ENCODE peak calls at places on chromosomes 2 and 18, in nine cellular contexts. X, P, L, W, J, H, E, M and I are unnamed samples.

GRCh38 chr18:63138469-63139340 is 180.9 kb downstream of the BCL2 start:
- DNase-seq in X (no peak), P (no peak), L (no peak), W (peak; percentile 68), J (no peak), H (no peak), E (peak; percentile 60), M (no peak), I (no peak)

GRCh38 chr2:102106133-102106556 is 36.4 kb upstream of the IL1R1 start:
- DNase-seq in X (no peak), P (no peak), L (no peak), W (no peak), J (no peak), H (peak; percentile 65), E (no peak), M (no peak), I (no peak)

GRCh38 chr2:138493334-138493733 is 8.2 kb upstream of the SPOPL start:
- DNase-seq in X (no peak), P (no peak), L (no peak), W (no peak), J (no peak), H (no peak), E (no peak), M (no peak), I (no peak)

GRCh38 chr2:24635181-24635580 is 144.1 kb downstream of the NCOA1 start:
- DNase-seq in X (no peak), P (no peak), L (no peak), W (no peak), J (no peak), H (no peak), E (no peak), M (no peak), I (no peak)

GRCh38 chr2:58054264-58054663 is 7.7 kb downstream of the VRK2 start:
- DNase-seq in X (no peak), P (no peak), L (no peak), W (no peak), J (no peak), H (no peak), E (no peak), M (no peak), I (no peak)

GRCh38 chr2:70248810-70249438 is 496 bp upstream of the TIA1 start:
- DNase-seq in X (no peak), P (peak; percentile 95), L (no peak), W (peak; percentile 88), J (peak; percentile 94), H (peak; percentile 92), E (no peak), M (no peak), I (no peak)

GRCh38 chr18:59612461-59612860 is 84.8 kb downstream of the CCBE1 start:
- DNase-seq in X (no peak), P (no peak), L (no peak), W (no peak), J (no peak), H (no peak), E (no peak), M (no peak), I (no peak)

GRCh38 chr2:31127931-31128330 is 10.3 kb downstream of the GALNT14 start:
- DNase-seq in X (no peak), P (no peak), L (no peak), W (no peak), J (no peak), H (no peak), E (no peak), M (no peak), I (no peak)

GRCh38 chr2:233121856-233122255 is 61.7 kb downstream of the INPP5D start:
- DNase-seq in X (no peak), P (peak; percentile 19), L (peak; percentile 35), W (no peak), J (no peak), H (no peak), E (no peak), M (peak; percentile 9), I (no peak)

GRCh38 chr2:44178950-44179349 is 10.3 kb downstream of the PPM1B start:
- DNase-seq in X (no peak), P (no peak), L (no peak), W (no peak), J (no peak), H (no peak), E (no peak), M (no peak), I (no peak)

GRCh38 chr2:59654753-59655152 is 898.7 kb downstream of the BCL11A start:
- DNase-seq in X (no peak), P (no peak), L (no peak), W (no peak), J (no peak), H (peak; percentile 13), E (no peak), M (no peak), I (no peak)

GRCh38 chr18:79889569-79889968 is 61.9 kb downstream of the SLC66A2 start:
- DNase-seq in X (no peak), P (no peak), L (peak; percentile 1), W (no peak), J (no peak), H (no peak), E (no peak), M (no peak), I (no peak)
- H3K9me3 ChIP-seq in X (peaks cover 50% of the 10 kb centered on the region), P (no peaks in the 10 kb centered on the region), L (peaks cover 32% of the 10 kb centered on the region), W (no peaks in the 10 kb centered on the region), J (peaks cover 3% of the 10 kb centered on the region), H (no peaks in the 10 kb centered on the region), E (peaks cover 38% of the 10 kb centered on the region), M (no peaks in the 10 kb centered on the region), I (peaks cover 73% of the 10 kb centered on the region)

DNA sequence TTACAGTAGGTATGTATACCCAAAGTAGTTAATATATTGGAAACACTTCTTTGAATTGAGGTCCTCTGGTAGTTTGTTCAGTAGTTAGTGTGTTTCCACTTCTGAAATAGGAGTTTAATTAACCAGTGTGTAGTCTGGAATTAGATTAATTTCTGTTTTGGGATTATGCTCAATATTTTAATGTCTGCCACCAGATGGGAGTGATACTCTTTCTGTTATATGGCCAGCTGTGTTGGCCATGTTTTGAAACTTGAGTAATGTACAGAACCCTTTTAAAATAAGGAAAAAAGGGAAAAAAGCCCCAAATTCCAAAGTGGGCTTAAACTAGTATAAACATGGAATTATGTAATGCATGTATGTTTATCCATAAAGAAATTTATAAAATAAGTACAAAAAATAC is 147.7 kb downstream of the CTNNA2 start:
- DNase-seq in X (peak; percentile 3), P (no peak), L (no peak), W (no peak), J (no peak), H (no peak), E (no peak), M (no peak), I (no peak)
- H3K9me3 ChIP-seq in X (no peaks in the 10 kb centered on the region), P (no peaks in the 10 kb centered on the region), L (no peaks in the 10 kb centered on the region), W (peaks cover 7% of the 10 kb centered on the region), J (no peaks in the 10 kb centered on the region), H (no peaks in the 10 kb centered on the region), E (no peaks in the 10 kb centered on the region), M (no peaks in the 10 kb centered on the region), I (no peaks in the 10 kb centered on the region)

GRCh38 chr2:108399479-108399878 is 21.7 kb downstream of the SULT1C4 start:
- DNase-seq in X (no peak), P (no peak), L (no peak), W (no peak), J (no peak), H (no peak), E (no peak), M (no peak), I (no peak)

GRCh38 chr2:108393197-108393596 is 15.4 kb downstream of the SULT1C4 start:
- DNase-seq in X (no peak), P (no peak), L (no peak), W (no peak), J (no peak), H (no peak), E (no peak), M (no peak), I (no peak)

GRCh38 chr2:108392029-108392428 is 14.3 kb downstream of the SULT1C4 start:
- DNase-seq in X (no peak), P (no peak), L (no peak), W (no peak), J (no peak), H (no peak), E (no peak), M (no peak), I (no peak)

GRCh38 chr2:108396845-108397244 is 19.1 kb downstream of the SULT1C4 start:
- DNase-seq in X (no peak), P (no peak), L (no peak), W (peak; percentile 13), J (no peak), H (no peak), E (no peak), M (no peak), I (no peak)

GRCh38 chr2:108395155-108395554 is 17.4 kb downstream of the SULT1C4 start:
- DNase-seq in X (no peak), P (no peak), L (no peak), W (no peak), J (no peak), H (no peak), E (no peak), M (no peak), I (no peak)
- H3K9me3 ChIP-seq in X (peaks cover 18% of the 10 kb centered on the region), P (peaks cover 7% of the 10 kb centered on the region), L (peaks cover 21% of the 10 kb centered on the region), W (no peaks in the 10 kb centered on the region), J (peaks cover 12% of the 10 kb centered on the region), H (no peaks in the 10 kb centered on the region), E (peaks cover 17% of the 10 kb centered on the region), M (no peaks in the 10 kb centered on the region), I (peaks cover 55% of the 10 kb centered on the region)

GRCh38 chr2:176155341-176156044 is 1.6 kb upstream of the HOXD3 start:
- DNase-seq in X (no peak), P (no peak), L (no peak), W (no peak), J (no peak), H (no peak), E (no peak), M (no peak), I (no peak)
- H3K9me3 ChIP-seq in X (peaks cover 14% of the 10 kb centered on the region), P (no peaks in the 10 kb centered on the region), L (no peaks in the 10 kb centered on the region), W (no peaks in the 10 kb centered on the region), J (no peaks in the 10 kb centered on the region), H (no peaks in the 10 kb centered on the region), E (no peaks in the 10 kb centered on the region), M (no peaks in the 10 kb centered on the region), I (no peaks in the 10 kb centered on the region)

GRCh38 chr2:10424051-10424450 is 24.1 kb downstream of the ODC1 start:
- DNase-seq in X (peak; percentile 51), P (no peak), L (no peak), W (peak; percentile 39), J (no peak), H (no peak), E (no peak), M (peak; percentile 23), I (no peak)
- H3K9me3 ChIP-seq in X (no peaks in the 10 kb centered on the region), P (no peaks in the 10 kb centered on the region), L (no peaks in the 10 kb centered on the region), W (no peaks in the 10 kb centered on the region), J (no peaks in the 10 kb centered on the region), H (no peaks in the 10 kb centered on the region), E (no peaks in the 10 kb centered on the region), M (no peaks in the 10 kb centered on the region), I (no peaks in the 10 kb centered on the region)